ENCODE peak calls at places on chromosomes 1 and 21, in four cellular contexts. N is progenitor cell of endocrine pancreas, S is RWPE1, K is bronchial epithelial cell. P is an unnamed sample.

GRCh38 chr21:41970751-41971653 is 17.2 kb upstream of the C2CD2 start:
- DNase-seq in N (no peak), S (no peak), K (no peak), P (peak)

GRCh38 chr1:15685820-15686219 is 1.7 kb downstream of the PLEKHM2 start:
- DNase-seq in N (no peak), S (no peak), K (peak), P (no peak)

GRCh38 chr1:225449261-225449660 is 21.4 kb upstream of the LBR start:
- DNase-seq in N (no peak), S (peak), K (peak), P (no peak)

GRCh38 chr1:59730759-59731478 is 83.8 kb upstream of the HOOK1 start:
- DNase-seq in N (no peak), S (peak), K (peak), P (no peak)

GRCh38 chr1:174812656-174813055 is 187.1 kb upstream of the CACYBP start:
- DNase-seq in N (no peak), S (no peak), K (no peak), P (no peak)

GRCh38 chr21:38852708-38853107 is 47.0 kb downstream of the ETS2 start:
- DNase-seq in N (no peak), S (no peak), K (no peak), P (no peak)

GRCh38 chr1:104923075-104923474 is 1173.4 kb downstream of the AMY1C start:
- DNase-seq in N (no peak), S (no peak), K (no peak), P (no peak)

GRCh38 chr1:156811171-156811570 is 5.5 kb downstream of the SH2D2A start:
- DNase-seq in N (no peak), S (no peak), K (no peak), P (no peak)